ENCODE peak calls at places on chromosomes 1 and 21, in four cellular contexts. N is MM.1S, B is sigmoid colon, U is body of pancreas. G is an unnamed sample.
A peak's percentile ranks its signal among the peaks of the same experiment; 100 is the strongest.

GRCh38 chr1:69534829-69535228 is 32.9 kb upstream of the LRRC7 start:
- DNase-seq in U (no peak), B (no peak), N (no peak), G (no peak)

GRCh38 chr1:114235956-114236355 is 82.3 kb upstream of the SYT6 start:
- DNase-seq in U (no peak), N (no peak), B (no peak), G (no peak)

GRCh38 chr1:231935856-231936255 is 309.3 kb downstream of the DISC1 start:
- DNase-seq in B (no peak), N (no peak), U (no peak), G (no peak)

GRCh38 chr1:152886758-152887409 is 8.8 kb downstream of the SMCP start:
- DNase-seq in N (no peak), B (no peak), U (no peak), G (no peak)

GRCh38 chr1:211589782-211590721 is 11.1 kb upstream of the SLC30A1 start:
- DNase-seq in U (peak; percentile 78), B (peak; percentile 88), N (no peak), G (peak; percentile 73)

GRCh38 chr1:61157420-61157987 is 75.1 kb downstream of the NFIA start:
- DNase-seq in N (peak; percentile 83), U (no peak), B (no peak), G (no peak)

GRCh38 chr1:24418898-24419628 is 3.5 kb downstream of the NIPAL3 start:
- DNase-seq in U (peak; percentile 35), B (no peak), N (no peak), G (no peak)

GRCh38 chr1:234776875-234777849 is 167.2 kb upstream of the IRF2BP2 start:
- DNase-seq in B (no peak), N (no peak), U (no peak), G (no peak)

GRCh38 chr1:20848162-20848561 is 61.1 kb upstream of the HP1BP3 start:
- DNase-seq in N (no peak), U (no peak), B (no peak), G (no peak)

GRCh38 chr1:17120962-17121837 is 1.9 kb upstream of the PADI2 start:
- DNase-seq in B (no peak), N (no peak), U (peak; percentile 13), G (no peak)

GRCh38 chr1:203278087-203278884 is 27.0 kb upstream of the BTG2 start:
- DNase-seq in N (peak; percentile 48), B (peak; percentile 99), U (peak; percentile 86), G (peak; percentile 96)

GRCh38 chr1:189434461-189434860 is 1043.2 kb downstream of the BRINP3 start:
- DNase-seq in N (no peak), U (no peak), B (no peak), G (no peak)

GRCh38 chr1:201624741-201625646 is 86.1 kb downstream of the NAV1 start:
- DNase-seq in U (peak; percentile 30), B (no peak), N (no peak), G (no peak)

GRCh38 chr21:36851121-36851520 is 115.3 kb downstream of the HLCS start:
- DNase-seq in B (no peak), U (no peak), N (no peak), G (no peak)

GRCh38 chr1:18962855-18963737 is 6.6 kb upstream of the IFFO2 start:
- DNase-seq in N (no peak), B (peak; percentile 51), U (peak; percentile 45), G (no peak)

GRCh38 chr1:2304921-2305681 is 77.0 kb downstream of the SKI start:
- DNase-seq in N (no peak), U (no peak), B (peak; percentile 91), G (no peak)

GRCh38 chr1:4682607-4683220 is 28.3 kb downstream of the AJAP1 start:
- DNase-seq in B (no peak), U (no peak), N (no peak), G (no peak)

GRCh38 chr1:119372493-119373086 is 4.0 kb downstream of the HAO2 start:
- DNase-seq in B (no peak), N (peak; percentile 66), U (peak; percentile 8), G (peak; percentile 66)

GRCh38 chr1:104466068-104466467 is 716.4 kb downstream of the AMY1C start:
- DNase-seq in B (no peak), N (no peak), U (no peak), G (no peak)
- H3K4me3 ChIP-seq in B (no peak overlapping the region), N (no peak overlapping the region), U (no peak overlapping the region), G (no peak overlapping the region)

GRCh38 chr21:43370888-43371570 is 55.9 kb downstream of the SIK1 start:
- DNase-seq in B (no peak), N (no peak), U (no peak), G (no peak)

GRCh38 chr21:43369124-43369523 is 57.8 kb downstream of the SIK1 start:
- DNase-seq in U (peak; percentile 30), B (no peak), N (no peak), G (peak; percentile 94)

GRCh38 chr21:43368685-43369084 is 58.2 kb downstream of the SIK1 start:
- DNase-seq in N (no peak), B (no peak), U (no peak), G (no peak)

GRCh38 chr21:43370091-43370658 is 56.8 kb downstream of the SIK1 start:
- DNase-seq in U (no peak), B (no peak), N (no peak), G (no peak)

GRCh38 chr21:43369596-43370090 is 57.3 kb downstream of the SIK1 start:
- DNase-seq in U (no peak), B (no peak), N (no peak), G (peak; percentile 39)
- H3K4me3 ChIP-seq in U (no peak overlapping the region), B (no peak overlapping the region), N (no peak overlapping the region), G (no peak overlapping the region)

GRCh38 chr1:223393275-223394214 is at the start of gene CCDC185:
- DNase-seq in N (no peak), U (no peak), B (no peak), G (peak; percentile 16)
- H3K4me3 ChIP-seq in N (no peak within 1 kb of the TSS), U (no peak within 1 kb of the TSS), B (peak within 1 kb of the TSS; percentile 45), G (no peak within 1 kb of the TSS)

GRCh38 chr1:27032119-27032461 is 19.4 kb upstream of the TENT5B start:
- DNase-seq in B (no peak), N (no peak), U (no peak), G (no peak)

GRCh38 chr1:27031235-27032118 is 18.8 kb upstream of the TENT5B start:
- DNase-seq in B (peak; percentile 93), U (peak; percentile 91), N (no peak), G (peak; percentile 87)

GRCh38 chr1:27027575-27028250 is 15.1 kb upstream of the TENT5B start:
- DNase-seq in B (no peak), U (no peak), N (no peak), G (no peak)

GRCh38 chr1:27026621-27027574 is 14.2 kb upstream of the TENT5B start:
- DNase-seq in B (no peak), U (peak; percentile 53), N (peak; percentile 28), G (no peak)

GRCh38 chr1:27029517-27029916 is 16.9 kb upstream of the TENT5B start:
- DNase-seq in B (no peak), U (no peak), N (no peak), G (no peak)
- H3K4me3 ChIP-seq in B (no peak overlapping the region), U (no peak overlapping the region), N (no peak overlapping the region), G (no peak overlapping the region)

GRCh38 chr1:76503100-76503499 is 364.2 kb upstream of the ST6GALNAC5 start:
- DNase-seq in B (no peak), U (no peak), N (no peak), G (no peak)

GRCh38 chr1:76501136-76501535 is 366.1 kb upstream of the ST6GALNAC5 start:
- DNase-seq in N (no peak), U (no peak), B (no peak), G (no peak)

GRCh38 chr1:76500111-76500510 is 367.2 kb upstream of the ST6GALNAC5 start:
- DNase-seq in N (no peak), U (no peak), B (no peak), G (no peak)

GRCh38 chr1:76507376-76507775 is 359.9 kb upstream of the ST6GALNAC5 start:
- DNase-seq in B (no peak), N (no peak), U (no peak), G (no peak)

DNA sequence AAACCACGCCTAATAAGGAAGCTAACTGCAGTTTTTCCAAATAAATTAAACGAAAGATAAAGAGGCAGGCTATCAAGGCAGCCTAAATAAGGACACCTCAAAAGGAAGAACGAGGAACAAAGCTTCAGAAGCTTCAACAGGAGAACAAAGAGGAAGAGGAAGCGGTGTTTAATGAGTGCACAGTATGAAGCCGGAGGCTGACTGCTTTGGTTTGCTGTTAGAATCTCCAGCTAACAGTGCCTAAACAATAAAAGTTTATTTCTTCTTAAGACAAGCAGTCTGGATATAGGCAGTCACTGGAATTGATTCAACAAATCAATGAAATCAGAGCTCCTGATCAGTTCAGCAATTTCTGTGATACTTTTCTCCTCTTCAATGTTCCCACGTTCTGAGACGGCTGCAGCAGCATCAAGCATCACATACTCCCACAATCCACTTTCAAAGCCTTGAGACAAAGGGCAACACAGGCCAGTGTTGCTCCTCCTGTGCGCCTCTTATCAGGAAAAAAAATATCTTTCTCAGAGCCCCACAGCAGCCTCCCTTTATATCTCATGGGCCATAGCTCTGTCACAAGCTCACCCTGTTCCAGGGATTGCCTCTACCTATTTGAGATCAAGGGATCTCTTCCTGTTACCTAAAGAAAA is 365.6 kb upstream of the ST6GALNAC5 start:
- DNase-seq in U (no peak), B (no peak), N (no peak), G (no peak)
- H3K4me3 ChIP-seq in U (no peak overlapping the region), B (no peak overlapping the region), N (no peak overlapping the region), G (no peak overlapping the region)

DNA sequence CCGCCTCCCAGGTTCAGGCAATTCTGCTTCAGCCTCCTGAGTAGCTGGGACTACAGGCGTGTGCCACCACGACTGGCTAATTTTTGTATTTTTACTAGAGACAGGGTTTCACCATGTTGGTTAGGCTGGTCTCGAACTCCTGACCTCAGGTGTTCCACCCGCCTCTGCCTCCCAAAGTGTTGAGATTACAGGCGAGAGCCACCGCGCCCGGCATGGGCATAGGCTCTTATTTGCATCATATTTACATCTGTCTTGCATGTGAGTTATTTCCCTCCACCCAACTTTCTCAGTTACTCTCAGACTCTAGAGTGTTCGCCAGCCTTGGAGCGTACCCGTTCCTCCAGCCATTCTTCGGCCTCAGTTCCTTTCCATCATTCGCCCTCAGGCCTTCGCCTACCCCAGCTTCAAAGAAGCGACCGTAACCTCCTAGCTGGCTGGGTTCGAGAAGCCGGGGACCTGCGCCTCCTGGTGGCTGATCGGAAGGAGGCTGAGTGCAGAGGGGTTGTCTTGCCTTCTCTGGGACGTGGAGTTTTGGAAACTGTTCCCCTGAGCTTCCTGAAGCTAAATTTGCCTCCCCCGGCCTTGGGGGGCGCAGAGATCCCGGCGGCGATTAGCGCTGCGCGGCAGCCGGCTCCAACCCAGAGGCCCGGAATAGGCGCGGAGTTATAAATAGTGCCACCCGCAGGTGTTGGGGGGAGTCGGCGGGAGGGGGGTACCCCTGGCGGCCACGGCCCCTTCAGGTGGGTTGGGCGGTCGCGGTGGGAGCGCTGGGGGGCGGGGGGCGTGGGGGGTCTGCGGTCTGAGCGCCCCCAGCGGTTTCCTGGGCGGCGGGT is 3.6 kb upstream of the ZBTB7B start:
- DNase-seq in B (peak; percentile 87), N (peak; percentile 92), U (peak; percentile 50), G (peak; percentile 81)
- H3K4me3 ChIP-seq in B (peak overlapping the region; percentile 86), N (peak overlapping the region; percentile 77), U (no peak overlapping the region), G (no peak overlapping the region)

G was measured in adrenal gland.